ENCODE peak calls at places on chromosomes 1 and 21, in four cellular contexts. L, G, O and T are unnamed samples.
A peak's percentile ranks its signal among the peaks of the same experiment; 100 is the strongest.

GRCh38 chr1:11550664-11551283 is 71.8 kb downstream of the DISP3 start:
- DNase-seq in O (peak; percentile 17), G (no peak), L (peak; percentile 55), T (peak; percentile 33)

GRCh38 chr1:13935336-13935735 is 235.3 kb downstream of the PRDM2 start:
- DNase-seq in O (no peak), L (no peak), G (no peak), T (no peak)

GRCh38 chr21:45420623-45421041 is 15.7 kb downstream of the COL18A1 start:
- DNase-seq in L (peak; percentile 96), G (no peak), O (no peak), T (no peak)

GRCh38 chr1:51642739-51643142 is 25.8 kb downstream of the OSBPL9 start:
- DNase-seq in O (no peak), G (no peak), L (no peak), T (peak; percentile 85)

GRCh38 chr1:119115301-119115700 is 25.2 kb downstream of the WARS2 start:
- DNase-seq in O (no peak), L (no peak), G (no peak), T (no peak)

GRCh38 chr1:32341186-32341757 is 5.2 kb upstream of the MARCKSL1 start:
- DNase-seq in G (no peak), O (no peak), L (no peak), T (no peak)

GRCh38 chr1:209506101-209506500 is 77.4 kb upstream of the CAMK1G start:
- DNase-seq in O (no peak), G (no peak), L (no peak), T (no peak)

GRCh38 chr21:45887121-45887611 is 94.4 kb upstream of the COL6A1 start:
- DNase-seq in L (no peak), O (no peak), G (no peak), T (no peak)

GRCh38 chr1:228911225-228911624 is 175.9 kb downstream of the RHOU start:
- DNase-seq in G (no peak), O (no peak), L (no peak), T (no peak)

GRCh38 chr1:983736-984475 is 2.0 kb upstream of the PERM1 start:
- DNase-seq in O (peak; percentile 51), L (peak; percentile 40), G (no peak), T (no peak)

GRCh38 chr1:15820478-15820877 is 13.0 kb upstream of the UQCRHL start:
- DNase-seq in G (no peak), L (no peak), O (no peak), T (no peak)

GRCh38 chr1:200179126-200179780 is 151.7 kb downstream of the NR5A2 start:
- DNase-seq in G (no peak), O (no peak), L (no peak), T (no peak)

GRCh38 chr1:147238053-147238902 is 4.2 kb upstream of the CHD1L start:
- DNase-seq in O (no peak), G (no peak), L (no peak), T (no peak)

GRCh38 chr1:203121186-203122015 is 6.1 kb upstream of the ADORA1 start:
- DNase-seq in O (no peak), L (no peak), G (no peak), T (no peak)

GRCh38 chr1:54681396-54681795 is 34.3 kb upstream of the TTC4 start:
- DNase-seq in O (no peak), G (no peak), L (no peak), T (no peak)

GRCh38 chr1:109385417-109385816 is 12.3 kb downstream of the SORT1 start:
- DNase-seq in L (peak; percentile 91), G (no peak), O (peak; percentile 23), T (no peak)

GRCh38 chr21:31343680-31344480 is at the start of gene TIAM1:
- DNase-seq in L (peak; percentile 25), G (peak; percentile 52), O (peak; percentile 36), T (no peak)

GRCh38 chr1:196546272-196547245 is 61.7 kb downstream of the KCNT2 start:
- DNase-seq in O (no peak), G (no peak), L (no peak), T (no peak)

DNA sequence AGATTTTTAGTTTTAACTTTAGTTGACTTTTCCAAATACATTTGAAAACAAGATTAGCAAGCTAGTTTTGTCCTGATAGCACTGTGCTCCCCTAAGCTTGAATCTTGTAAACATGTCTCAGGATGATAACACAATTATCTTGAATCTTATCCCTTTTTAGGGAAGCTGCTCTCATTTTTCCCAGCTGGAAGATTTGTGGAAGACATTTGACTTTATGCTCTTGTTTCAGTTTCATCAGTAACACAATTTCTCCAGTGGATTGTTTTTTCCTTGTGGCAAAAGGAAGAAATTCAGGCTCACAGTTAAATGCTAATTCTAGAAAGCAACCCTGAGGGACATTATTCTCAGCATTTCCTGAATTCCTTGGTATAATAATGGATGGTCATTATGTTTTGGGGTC is 88.8 kb downstream of the CDC7 start:
- DNase-seq in G (no peak), L (no peak), O (no peak), T (no peak)
- TF ChIP-seq CTCF in G (peak; percentile 35), L (peak; percentile 13), O (no peak), T (peak; percentile 25)

DNA sequence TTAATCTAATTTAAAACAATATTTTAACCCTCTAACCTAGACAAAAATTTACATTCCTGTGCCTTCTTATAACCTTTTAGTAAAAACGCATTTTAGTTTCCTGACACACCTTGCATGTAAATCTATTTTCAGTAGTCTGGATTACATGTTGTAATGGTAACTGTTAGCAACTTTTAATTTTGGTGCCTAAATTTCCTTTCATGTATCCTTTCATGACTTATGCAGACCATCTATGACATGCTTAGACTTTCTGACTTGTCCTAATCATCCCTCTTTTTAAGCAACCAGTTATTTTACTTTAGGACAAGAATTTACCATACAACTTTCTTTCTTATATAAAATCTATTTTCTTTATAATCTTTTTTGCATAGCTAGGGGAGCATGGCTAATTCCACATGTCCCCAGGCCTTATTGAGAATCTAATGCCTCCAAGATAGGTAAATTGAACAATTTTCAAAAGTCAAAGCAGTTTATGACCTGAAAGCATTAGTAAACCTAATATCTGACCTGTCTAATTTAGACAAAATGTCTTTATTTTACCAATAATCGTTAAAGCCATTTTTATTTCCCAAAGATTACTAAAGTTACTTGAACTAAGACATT is 57.5 kb upstream of the IL12RB2 start:
- DNase-seq in L (no peak), O (no peak), G (no peak), T (no peak)
- H3K9me3 ChIP-seq in L (no peaks in the 10 kb centered on the region), O (peaks cover 13% of the 10 kb centered on the region), G (no peaks in the 10 kb centered on the region), T (peaks cover 4% of the 10 kb centered on the region)

GRCh38 chr1:19067187-19067911 is 110.9 kb upstream of the IFFO2 start:
- DNase-seq in L (peak; percentile 74), O (peak; percentile 29), G (no peak), T (no peak)
- TF ChIP-seq CTCF in L (no peak), O (no peak), G (no peak), T (peak; percentile 10)

GRCh38 chr1:220892997-220893700 is 13.9 kb downstream of the HLX start:
- DNase-seq in G (no peak), L (no peak), O (no peak), T (no peak)

GRCh38 chr1:220895412-220895946 is 16.2 kb downstream of the HLX start:
- DNase-seq in G (no peak), O (no peak), L (no peak), T (no peak)

GRCh38 chr1:220894924-220895256 is 15.6 kb downstream of the HLX start:
- DNase-seq in G (no peak), L (no peak), O (no peak), T (no peak)

GRCh38 chr1:220893701-220894024 is 14.4 kb downstream of the HLX start:
- DNase-seq in O (no peak), L (no peak), G (no peak), T (no peak)

GRCh38 chr1:220894025-220894923 is 15.0 kb downstream of the HLX start:
- DNase-seq in L (no peak), G (no peak), O (no peak), T (no peak)
- H3K9me3 ChIP-seq in L (no peaks in the 10 kb centered on the region), G (no peaks in the 10 kb centered on the region), O (no peaks in the 10 kb centered on the region), T (peaks cover 36% of the 10 kb centered on the region)

GRCh38 chr1:160405331-160405877 is 5.0 kb downstream of the VANGL2 start:
- DNase-seq in O (no peak), G (no peak), L (no peak), T (no peak)

GRCh38 chr1:160406131-160406968 is 6.0 kb downstream of the VANGL2 start:
- DNase-seq in O (no peak), L (no peak), G (no peak), T (no peak)

GRCh38 chr1:160410412-160411005 is 10.1 kb downstream of the VANGL2 start:
- DNase-seq in L (no peak), G (no peak), O (no peak), T (no peak)

GRCh38 chr1:160408864-160409263 is 8.5 kb downstream of the VANGL2 start:
- DNase-seq in G (no peak), O (no peak), L (no peak), T (no peak)

GRCh38 chr1:160407819-160408801 is 7.7 kb downstream of the VANGL2 start:
- DNase-seq in O (peak; percentile 22), L (no peak), G (no peak), T (no peak)
- TF ChIP-seq CTCF in O (no peak), L (no peak), G (no peak), T (no peak)

GRCh38 chr1:4215391-4215790 is 315.3 kb upstream of the C1orf174 start:
- DNase-seq in L (no peak), O (no peak), G (no peak), T (no peak)
- H3K9me3 ChIP-seq in L (no peaks in the 10 kb centered on the region), O (no peaks in the 10 kb centered on the region), G (no peaks in the 10 kb centered on the region), T (peaks cover 76% of the 10 kb centered on the region)

DNA sequence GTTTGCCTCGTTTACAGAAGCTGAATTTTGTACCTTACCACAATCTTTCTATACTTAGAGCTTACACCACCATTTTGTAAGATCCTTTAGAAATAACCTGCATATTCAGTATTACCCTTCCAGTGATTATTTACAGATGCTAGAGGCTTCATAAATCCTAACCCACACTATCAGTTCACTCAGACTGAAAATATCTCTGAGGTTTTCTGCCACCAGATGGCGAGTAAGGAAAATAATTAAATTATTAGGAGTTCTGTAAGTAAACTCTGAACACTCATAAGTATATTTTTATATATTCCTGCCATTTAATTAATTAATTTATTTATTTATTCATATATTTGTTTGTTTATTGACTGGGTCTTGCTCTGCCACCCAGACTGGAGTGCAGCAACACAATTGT is 1635.2 kb downstream of the PLA2G4A start:
- DNase-seq in L (no peak), O (no peak), G (no peak), T (no peak)
- TF ChIP-seq CTCF in L (no peak), O (no peak), G (no peak), T (peak; percentile 22)

GRCh38 chr1:213250041-213250440 is 199.0 kb downstream of the RPS6KC1 start:
- DNase-seq in O (no peak), L (no peak), G (no peak), T (no peak)

GRCh38 chr1:213252026-213252425 is 201.0 kb downstream of the RPS6KC1 start:
- DNase-seq in L (no peak), O (no peak), G (no peak), T (no peak)

GRCh38 chr1:213245270-213245669 is 194.2 kb downstream of the RPS6KC1 start:
- DNase-seq in G (no peak), L (no peak), O (no peak), T (no peak)

GRCh38 chr1:213247038-213247437 is 196.0 kb downstream of the RPS6KC1 start:
- DNase-seq in G (no peak), O (no peak), L (no peak), T (no peak)

DNA sequence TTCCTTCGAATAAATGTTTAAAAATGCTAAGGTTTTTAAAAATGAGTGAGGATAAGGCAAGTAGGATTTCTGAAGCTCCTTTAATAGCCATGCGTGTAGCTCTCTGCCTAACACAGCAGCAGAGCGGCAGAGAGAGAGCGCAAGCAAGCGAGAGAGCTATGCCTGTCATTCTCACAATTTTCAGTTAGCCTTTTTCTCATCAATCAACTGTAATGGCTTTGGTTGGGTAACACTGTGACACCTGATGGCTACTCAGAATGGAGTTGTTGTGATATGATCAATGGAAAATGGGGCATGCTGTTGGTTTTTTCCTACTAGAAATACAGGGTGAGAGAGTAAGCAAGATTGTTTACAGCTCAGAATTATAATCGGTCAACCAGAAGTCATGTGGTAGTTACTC is 198.4 kb downstream of the RPS6KC1 start:
- DNase-seq in O (no peak), G (no peak), L (no peak), T (no peak)
- H3K9me3 ChIP-seq in O (no peaks in the 10 kb centered on the region), G (no peaks in the 10 kb centered on the region), L (no peaks in the 10 kb centered on the region), T (no peaks in the 10 kb centered on the region)